ENCODE peak calls at places on chromosomes 2 and 18, in five cellular contexts. E, J, X, T and C are unnamed samples.

GRCh38 chr2:216865658-216866057 is 5.8 kb upstream of the TNP1 start:
- DNase-seq in E (no peak), J (no peak), X (no peak), T (no peak), C (no peak)

GRCh38 chr2:20439193-20439475 is 7.7 kb upstream of the RHOB start:
- DNase-seq in E (peak; percentile 81), J (no peak), X (peak; percentile 35), T (peak; percentile 47), C (no peak)

GRCh38 chr2:164511738-164512137 is 109.5 kb downstream of the GRB14 start:
- DNase-seq in E (no peak), J (no peak), X (no peak), T (no peak), C (no peak)

GRCh38 chr2:43157506-43158232 is 68.7 kb downstream of the ZFP36L2 start:
- DNase-seq in E (peak; percentile 23), J (no peak), X (no peak), T (no peak), C (no peak)

GRCh38 chr2:241445426-241445825 is 63.0 kb downstream of the STK25 start:
- DNase-seq in E (no peak), J (no peak), X (no peak), T (no peak), C (peak; percentile 18)

GRCh38 chr2:15826273-15826717 is 114.1 kb upstream of the MYCN start:
- DNase-seq in E (no peak), J (no peak), X (no peak), T (no peak), C (no peak)

GRCh38 chr18:48833701-48834394 is 116.9 kb downstream of the SMAD7 start:
- DNase-seq in E (peak; percentile 32), J (peak; percentile 35), X (no peak), T (no peak), C (peak; percentile 82)

GRCh38 chr2:184597571-184597980 is 753 bp upstream of the ZNF804A start:
- DNase-seq in E (peak; percentile 31), J (no peak), X (peak; percentile 49), T (no peak), C (peak; percentile 20)

GRCh38 chr2:10868465-10869314 is 43.0 kb upstream of the KCNF1 start:
- DNase-seq in E (peak; percentile 13), J (no peak), X (no peak), T (no peak), C (no peak)

GRCh38 chr18:58847383-58848071 is 17.1 kb upstream of the ZNF532 start:
- DNase-seq in E (no peak), J (peak; percentile 63), X (peak; percentile 46), T (peak; percentile 61), C (no peak)

GRCh38 chr2:44777542-44777941 is 164.0 kb upstream of the SIX3 start:
- DNase-seq in E (peak; percentile 7), J (no peak), X (no peak), T (no peak), C (peak; percentile 24)

GRCh38 chr2:16068233-16068940 is 128.0 kb downstream of the MYCN start:
- DNase-seq in E (no peak), J (no peak), X (no peak), T (no peak), C (no peak)

GRCh38 chr2:159076233-159076632 is 107.8 kb downstream of the TANC1 start:
- DNase-seq in E (peak; percentile 78), J (no peak), X (no peak), T (no peak), C (no peak)
- TF ChIP-seq CTCF in E (no peak), J (no peak), X (no peak), T (no peak), C (no peak)

GRCh38 chr18:64645753-64646152 is 496.9 kb upstream of the LINC00305 start:
- DNase-seq in E (no peak), J (no peak), X (no peak), T (no peak), C (no peak)
- TF ChIP-seq CTCF in E (no peak), J (no peak), X (no peak), T (no peak), C (no peak)

DNA sequence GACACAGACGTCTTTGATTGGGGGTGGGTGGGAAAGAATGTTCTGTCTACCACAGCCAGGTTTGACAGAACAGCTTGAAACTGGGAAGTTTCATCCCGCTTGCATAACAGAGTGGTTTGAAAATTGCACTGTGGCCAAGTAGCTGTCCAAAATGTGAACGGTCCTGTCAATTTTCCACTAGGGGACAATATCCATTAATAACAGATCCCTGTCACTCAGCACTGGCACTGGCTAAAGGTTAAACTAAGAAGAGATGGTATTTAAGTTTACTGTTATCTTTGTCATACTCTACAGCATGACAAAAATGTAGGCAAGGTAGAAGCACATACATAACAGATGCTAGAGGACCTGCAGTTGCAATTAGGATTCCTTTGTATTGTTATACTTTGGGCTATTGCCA is 55.6 kb upstream of the ACMSD start:
- DNase-seq in E (peak; percentile 38), J (no peak), X (no peak), T (no peak), C (peak; percentile 25)
- TF ChIP-seq CTCF in E (peak; percentile 14), J (peak; percentile 43), X (peak; percentile 53), T (no peak), C (no peak)

DNA sequence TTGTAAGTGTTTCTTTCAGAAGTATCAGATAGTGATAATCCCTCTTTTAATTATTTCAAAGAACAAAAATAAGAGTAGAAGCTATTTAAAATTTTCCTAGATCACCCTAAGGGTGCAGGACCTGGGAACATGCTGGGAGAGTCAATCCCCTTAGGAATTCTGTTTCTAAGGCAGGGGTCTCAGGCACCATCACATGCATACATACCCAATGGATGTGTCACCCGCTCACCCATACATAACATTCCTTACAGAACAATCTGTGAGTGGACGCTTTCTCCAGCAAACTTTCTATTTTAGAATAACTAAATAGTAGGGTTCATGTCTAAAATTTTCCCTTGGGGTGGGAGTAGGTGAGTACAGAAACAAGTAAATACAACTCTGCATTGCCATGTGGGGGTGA is 8.4 kb downstream of the DSEL start:
- DNase-seq in E (peak; percentile 48), J (no peak), X (no peak), T (no peak), C (no peak)
- TF ChIP-seq CTCF in E (no peak), J (no peak), X (no peak), T (no peak), C (no peak)